ENCODE peak calls at places on chromosomes 12 and 14, in four cellular contexts. One of them, this sample, is unnamed.

GRCh38 chr14:64673748-64674147 is 30.5 kb upstream of the PLEKHG3 start:
- DNase-seq in DMS79 treated with DMSO at 0.1 percent for 48 hours: peak
- DNase-seq in HEK293T: no peak
- DNase-seq in HS-27A: no peak
- DNase-seq in this sample: no peak

GRCh38 chr12:43362910-43363694 is 188.9 kb downstream of the ADAMTS20 start:
- DNase-seq in HEK293T: no peak
- DNase-seq in DMS79 treated with DMSO at 0.1 percent for 48 hours: no peak
- DNase-seq in HS-27A: no peak
- DNase-seq in this sample: no peak

GRCh38 chr12:122282066-122282465 is 15.8 kb upstream of the VPS33A start:
- DNase-seq in DMS79 treated with DMSO at 0.1 percent for 48 hours: no peak
- DNase-seq in HEK293T: no peak
- DNase-seq in HS-27A: peak
- DNase-seq in this sample: peak

GRCh38 chr14:73750161-73750901 is 36.1 kb upstream of the PNMA1 start:
- DNase-seq in HEK293T: no peak
- DNase-seq in DMS79 treated with DMSO at 0.1 percent for 48 hours: no peak
- DNase-seq in HS-27A: no peak
- DNase-seq in this sample: no peak

GRCh38 chr12:113133036-113133435 is 2.5 kb downstream of the RASAL1 start:
- DNase-seq in HS-27A: no peak
- DNase-seq in DMS79 treated with DMSO at 0.1 percent for 48 hours: no peak
- DNase-seq in HEK293T: no peak
- DNase-seq in this sample: no peak

GRCh38 chr12:18468521-18469075 is 207.3 kb downstream of the PIK3C2G start:
- DNase-seq in HS-27A: no peak
- DNase-seq in HEK293T: no peak
- DNase-seq in DMS79 treated with DMSO at 0.1 percent for 48 hours: no peak
- DNase-seq in this sample: peak

GRCh38 chr14:94421316-94421715 is 31.3 kb downstream of the SERPINA11 start:
- DNase-seq in HEK293T: no peak
- DNase-seq in DMS79 treated with DMSO at 0.1 percent for 48 hours: no peak
- DNase-seq in HS-27A: no peak
- DNase-seq in this sample: no peak

GRCh38 chr14:68811161-68811560 is 18.3 kb upstream of the ZFP36L1 start:
- DNase-seq in HS-27A: no peak
- DNase-seq in DMS79 treated with DMSO at 0.1 percent for 48 hours: peak
- DNase-seq in HEK293T: no peak
- DNase-seq in this sample: no peak

GRCh38 chr14:71686677-71687076 is 245.6 kb upstream of the RGS6 start:
- DNase-seq in DMS79 treated with DMSO at 0.1 percent for 48 hours: no peak
- DNase-seq in HEK293T: no peak
- DNase-seq in HS-27A: no peak
- DNase-seq in this sample: no peak

GRCh38 chr12:109192358-109192757 is 76.0 kb downstream of the ACACB start:
- DNase-seq in DMS79 treated with DMSO at 0.1 percent for 48 hours: no peak
- DNase-seq in HEK293T: no peak
- DNase-seq in HS-27A: peak
- DNase-seq in this sample: peak

GRCh38 chr12:116053479-116054195 is 223.9 kb downstream of the MED13L start:
- DNase-seq in HS-27A: no peak
- DNase-seq in DMS79 treated with DMSO at 0.1 percent for 48 hours: no peak
- DNase-seq in HEK293T: no peak
- DNase-seq in this sample: peak

GRCh38 chr12:16076553-16076952 is 165.4 kb downstream of the DERA start:
- DNase-seq in DMS79 treated with DMSO at 0.1 percent for 48 hours: peak
- DNase-seq in HS-27A: peak
- DNase-seq in HEK293T: peak
- DNase-seq in this sample: no peak

GRCh38 chr14:67359319-67359774 is 257 bp downstream of the ATP6V1D start:
- DNase-seq in DMS79 treated with DMSO at 0.1 percent for 48 hours: no peak
- DNase-seq in HEK293T: peak
- DNase-seq in HS-27A: peak
- DNase-seq in this sample: peak

GRCh38 chr12:64824500-64825142 is at the start of gene TBC1D30:
- DNase-seq in HEK293T: peak
- DNase-seq in DMS79 treated with DMSO at 0.1 percent for 48 hours: peak
- DNase-seq in HS-27A: no peak
- DNase-seq in this sample: no peak

GRCh38 chr12:110802489-110802888 is 44.3 kb upstream of the CCDC63 start:
- DNase-seq in DMS79 treated with DMSO at 0.1 percent for 48 hours: no peak
- DNase-seq in HEK293T: no peak
- DNase-seq in HS-27A: no peak
- DNase-seq in this sample: no peak

GRCh38 chr14:81727243-81727642 is 193.6 kb upstream of the SEL1L start:
- DNase-seq in HS-27A: no peak
- DNase-seq in HEK293T: no peak
- DNase-seq in DMS79 treated with DMSO at 0.1 percent for 48 hours: peak
- DNase-seq in this sample: no peak

GRCh38 chr12:15274561-15274967 is 47.7 kb upstream of the PTPRO start:
- DNase-seq in HEK293T: no peak
- DNase-seq in DMS79 treated with DMSO at 0.1 percent for 48 hours: no peak
- DNase-seq in HS-27A: no peak
- DNase-seq in this sample: no peak

GRCh38 chr14:65224799-65225198 is 122.5 kb upstream of the MAX start:
- DNase-seq in HS-27A: no peak
- DNase-seq in HEK293T: no peak
- DNase-seq in DMS79 treated with DMSO at 0.1 percent for 48 hours: no peak
- DNase-seq in this sample: no peak

GRCh38 chr12:131896811-131897270 is 2.4 kb downstream of the ULK1 start:
- DNase-seq in HS-27A: no peak
- DNase-seq in DMS79 treated with DMSO at 0.1 percent for 48 hours: no peak
- DNase-seq in HEK293T: no peak
- DNase-seq in this sample: no peak

GRCh38 chr14:54683882-54684794 is 117.2 kb downstream of the SAMD4A start:
- DNase-seq in HS-27A: peak
- DNase-seq in HEK293T: no peak
- DNase-seq in DMS79 treated with DMSO at 0.1 percent for 48 hours: no peak
- DNase-seq in this sample: peak

GRCh38 chr12:26846419-26846818 is 13.4 kb upstream of the ITPR2 start:
- DNase-seq in HS-27A: no peak
- DNase-seq in HEK293T: no peak
- DNase-seq in DMS79 treated with DMSO at 0.1 percent for 48 hours: no peak
- DNase-seq in this sample: no peak

GRCh38 chr12:92370828-92371227 is 225.2 kb upstream of the BTG1 start:
- DNase-seq in HS-27A: no peak
- DNase-seq in HEK293T: no peak
- DNase-seq in DMS79 treated with DMSO at 0.1 percent for 48 hours: no peak
- DNase-seq in this sample: no peak

GRCh38 chr14:38074091-38074490 is 133.6 kb upstream of the SSTR1 start:
- DNase-seq in HEK293T: no peak
- DNase-seq in DMS79 treated with DMSO at 0.1 percent for 48 hours: no peak
- DNase-seq in HS-27A: no peak
- DNase-seq in this sample: no peak

GRCh38 chr14:51028851-51029754 is 65.8 kb downstream of the TRIM9 start:
- DNase-seq in HS-27A: no peak
- DNase-seq in HEK293T: no peak
- DNase-seq in DMS79 treated with DMSO at 0.1 percent for 48 hours: no peak
- DNase-seq in this sample: no peak

GRCh38 chr14:105581551-105582341 is 55.4 kb downstream of the TMEM121 start:
- DNase-seq in DMS79 treated with DMSO at 0.1 percent for 48 hours: no peak
- DNase-seq in HEK293T: no peak
- DNase-seq in HS-27A: no peak
- DNase-seq in this sample: no peak

GRCh38 chr14:45743884-45744283 is 490.9 kb upstream of the MIS18BP1 start:
- DNase-seq in HEK293T: no peak
- DNase-seq in HS-27A: no peak
- DNase-seq in DMS79 treated with DMSO at 0.1 percent for 48 hours: no peak
- DNase-seq in this sample: no peak

GRCh38 chr12:5022465-5023061 is 21.1 kb upstream of the KCNA5 start:
- DNase-seq in HS-27A: peak
- DNase-seq in HEK293T: peak
- DNase-seq in DMS79 treated with DMSO at 0.1 percent for 48 hours: peak
- DNase-seq in this sample: no peak

GRCh38 chr14:92512807-92513203 is 776 bp upstream of the RIN3 start:
- DNase-seq in DMS79 treated with DMSO at 0.1 percent for 48 hours: no peak
- DNase-seq in HEK293T: no peak
- DNase-seq in HS-27A: no peak
- DNase-seq in this sample: no peak

GRCh38 chr12:56768424-56768823 is 5.3 kb downstream of the HSD17B6 start:
- DNase-seq in HEK293T: no peak
- DNase-seq in DMS79 treated with DMSO at 0.1 percent for 48 hours: no peak
- DNase-seq in HS-27A: no peak
- DNase-seq in this sample: no peak

GRCh38 chr12:76085159-76085868 is 829 bp upstream of the NAP1L1 start:
- DNase-seq in HS-27A: no peak
- DNase-seq in DMS79 treated with DMSO at 0.1 percent for 48 hours: peak
- DNase-seq in HEK293T: no peak
- DNase-seq in this sample: no peak

GRCh38 chr12:68495666-68496065 is 115.0 kb upstream of the RAP1B start:
- DNase-seq in HS-27A: peak
- DNase-seq in HEK293T: no peak
- DNase-seq in DMS79 treated with DMSO at 0.1 percent for 48 hours: no peak
- DNase-seq in this sample: no peak

GRCh38 chr12:109591041-109591440 is 17.4 kb downstream of the MVK start:
- DNase-seq in HS-27A: no peak
- DNase-seq in DMS79 treated with DMSO at 0.1 percent for 48 hours: no peak
- DNase-seq in HEK293T: no peak
- DNase-seq in this sample: no peak

GRCh38 chr12:388547-389137 is 478 bp downstream of the KDM5A start:
- DNase-seq in HS-27A: peak
- DNase-seq in HEK293T: peak
- DNase-seq in DMS79 treated with DMSO at 0.1 percent for 48 hours: no peak
- DNase-seq in this sample: no peak

GRCh38 chr12:1928439-1929121 is 10.1 kb upstream of the CACNA2D4 start:
- DNase-seq in HS-27A: no peak
- DNase-seq in DMS79 treated with DMSO at 0.1 percent for 48 hours: no peak
- DNase-seq in HEK293T: no peak
- DNase-seq in this sample: no peak

GRCh38 chr14:100534528-100535286 is 52.5 kb downstream of the BEGAIN start:
- DNase-seq in DMS79 treated with DMSO at 0.1 percent for 48 hours: no peak
- DNase-seq in HEK293T: no peak
- DNase-seq in HS-27A: no peak
- DNase-seq in this sample: no peak

GRCh38 chr14:22185191-22185590 is 403.8 kb downstream of the DAD1 start:
- DNase-seq in HEK293T: no peak
- DNase-seq in DMS79 treated with DMSO at 0.1 percent for 48 hours: no peak
- DNase-seq in HS-27A: no peak
- DNase-seq in this sample: no peak

GRCh38 chr14:105021656-105022275 is 883 bp upstream of the CDCA4 start:
- DNase-seq in HS-27A: no peak
- DNase-seq in HEK293T: no peak
- DNase-seq in DMS79 treated with DMSO at 0.1 percent for 48 hours: peak
- DNase-seq in this sample: no peak

GRCh38 chr14:93729993-93730392 is 58.3 kb downstream of the PRIMA1 start:
- DNase-seq in DMS79 treated with DMSO at 0.1 percent for 48 hours: no peak
- DNase-seq in HEK293T: no peak
- DNase-seq in HS-27A: no peak
- DNase-seq in this sample: no peak